ENCODE peak calls at places on chromosomes 12 and 14, in four cellular contexts. D is A549; R is CD4-positive, alpha-beta T cell; L is AG09309. H is an unnamed sample.

GRCh38 chr14:30450620-30451019 is 108.3 kb upstream of the G2E3 start:
- DNase-seq in D (no peak), L (no peak), R (no peak), H (no peak)

GRCh38 chr12:76470028-76470939 is 89.3 kb downstream of the OSBPL8 start:
- DNase-seq in L (peak), D (peak), R (no peak), H (no peak)

GRCh38 chr14:66247662-66248061 is 238.5 kb upstream of the CCDC196 start:
- DNase-seq in D (no peak), L (no peak), R (no peak), H (no peak)

GRCh38 chr14:72515779-72516770 is 377.8 kb downstream of the DPF3 start:
- DNase-seq in R (no peak), L (no peak), D (no peak), H (no peak)

GRCh38 chr12:79451988-79452387 is 238.8 kb downstream of the PAWR start:
- DNase-seq in D (no peak), L (peak), R (no peak), H (no peak)

GRCh38 chr14:100669011-100669412 is 57.7 kb upstream of the DLK1 start:
- DNase-seq in L (no peak), R (no peak), D (no peak), H (no peak)

GRCh38 chr14:30153662-30154061 is 226.0 kb upstream of the PRKD1 start:
- DNase-seq in R (no peak), D (no peak), L (no peak), H (no peak)

GRCh38 chr12:65195387-65196055 is 26.1 kb downstream of the LEMD3 start:
- DNase-seq in D (no peak), L (no peak), R (no peak), H (no peak)

DNA sequence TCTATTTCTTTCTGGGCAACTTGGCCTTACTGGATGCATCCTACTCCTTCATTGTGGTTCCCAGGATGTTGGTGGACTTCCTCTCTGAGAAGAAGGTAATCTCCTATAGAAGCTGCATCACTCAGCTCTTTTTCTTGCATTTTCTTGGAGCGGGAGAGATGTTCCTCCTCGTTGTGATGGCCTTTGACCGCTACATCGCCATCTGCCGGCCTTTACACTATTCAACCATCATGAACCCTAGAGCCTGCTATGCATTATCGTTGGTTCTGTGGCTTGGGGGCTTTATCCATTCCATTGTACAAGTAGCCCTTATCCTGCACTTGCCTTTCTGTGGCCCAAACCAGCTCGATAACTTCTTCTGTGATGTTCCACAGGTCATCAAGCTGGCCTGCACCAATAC is 5.3 kb downstream of the OR4N5 start:
- DNase-seq in D (no peak), L (no peak), R (no peak), H (no peak)
- TF ChIP-seq CTCF in D (no peak), L (no peak), R (no peak), H (no peak)

GRCh38 chr12:120257041-120257821 is 8.3 kb downstream of the PXN start:
- DNase-seq in D (no peak), R (no peak), L (peak), H (no peak)
- TF ChIP-seq CTCF in D (no peak), R (no peak), L (no peak), H (no peak)

GRCh38 chr12:57451233-57451778 is 3.8 kb upstream of the INHBE start:
- DNase-seq in D (no peak), L (no peak), R (no peak), H (no peak)

GRCh38 chr12:57448669-57449068 is 6.4 kb upstream of the INHBE start:
- DNase-seq in D (no peak), R (no peak), L (no peak), H (no peak)

GRCh38 chr12:57452181-57452936 is 2.7 kb upstream of the INHBE start:
- DNase-seq in L (peak), R (no peak), D (no peak), H (no peak)

GRCh38 chr12:57449375-57449774 is 5.7 kb upstream of the INHBE start:
- DNase-seq in L (no peak), R (no peak), D (no peak), H (no peak)

DNA sequence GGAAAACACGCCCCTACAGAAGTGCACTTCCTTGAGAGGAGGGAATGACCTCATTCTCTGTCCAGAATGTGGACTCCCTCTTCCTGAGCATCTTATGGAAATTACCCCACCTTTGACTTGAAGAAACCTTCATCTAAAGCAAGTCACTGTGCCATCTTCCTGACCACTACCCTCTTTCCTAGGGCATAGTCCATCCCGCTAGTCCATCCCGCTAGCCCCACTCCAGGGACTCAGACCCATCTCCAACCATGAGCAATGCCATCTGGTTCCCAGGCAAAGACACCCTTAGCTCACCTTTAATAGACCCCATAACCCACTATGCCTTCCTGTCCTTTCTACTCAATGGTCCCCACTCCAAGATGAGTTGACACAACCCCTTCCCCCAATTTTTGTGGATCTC is 5.0 kb upstream of the INHBE start:
- DNase-seq in D (no peak), R (no peak), L (no peak), H (no peak)
- TF ChIP-seq CTCF in D (no peak), R (no peak), L (no peak), H (no peak)

DNA sequence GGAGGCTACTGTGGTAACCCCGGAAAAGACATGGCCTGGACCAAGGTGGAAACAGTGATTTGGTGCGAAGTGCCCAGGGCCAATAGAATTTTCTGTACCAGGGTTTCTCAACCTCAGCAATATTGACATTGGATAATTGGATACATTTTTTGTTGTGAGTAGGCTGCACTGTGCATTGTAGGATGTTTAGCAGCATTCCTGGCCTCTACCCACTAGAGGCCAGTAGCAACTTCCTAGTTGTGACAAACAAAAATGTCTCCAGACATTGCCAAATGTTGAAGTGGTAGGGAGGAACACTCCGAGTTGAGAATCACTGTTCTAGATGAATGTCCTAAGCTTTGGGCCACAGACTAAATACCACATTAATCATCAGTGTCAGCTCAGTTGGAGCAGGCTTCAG is 6.2 kb upstream of the CGRRF1 start:
- DNase-seq in D (no peak), L (peak), R (no peak), H (no peak)
- TF ChIP-seq CTCF in D (peak), L (peak), R (no peak), H (peak)

DNA sequence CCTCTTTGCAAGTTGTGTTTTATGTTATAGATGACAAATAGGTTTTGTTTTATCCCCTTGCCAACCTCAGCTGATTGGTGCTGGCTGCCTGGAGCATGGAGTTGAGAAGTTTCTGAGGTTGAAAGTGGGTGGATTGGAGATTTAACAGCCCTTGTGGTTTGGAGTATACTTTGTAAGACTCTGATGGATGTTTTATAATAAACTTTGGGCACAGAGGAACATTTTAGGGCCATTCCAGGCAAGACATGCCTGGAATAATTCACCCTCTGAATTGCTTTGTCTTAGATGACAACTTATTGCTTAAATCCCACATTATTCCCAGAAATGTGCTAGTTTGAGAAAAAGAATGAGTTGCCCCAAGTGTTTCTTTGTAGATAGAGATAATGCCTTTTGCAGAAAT is 158.9 kb downstream of the SLC5A8 start:
- DNase-seq in L (peak), D (no peak), R (no peak), H (no peak)
- TF ChIP-seq CTCF in L (no peak), D (no peak), R (no peak), H (no peak)

H was measured in CD14-positive monocyte.